ENCODE peak calls at places on chromosomes 5 and 9, in seven cellular contexts. Z is prostate gland, R is heart left ventricle, M is HCT116, V is IMR-90, S is spleen, D is tibial nerve. G is an unnamed sample.

GRCh38 chr5:80569961-80570786 is at the start of gene ANKRD34B:
- DNase-seq in Z (no peak), R (no peak), M (no peak), V (no peak), S (peak), D (no peak), G (no peak)

GRCh38 chr9:127519301-127520166 is 68.2 kb downstream of the LRSAM1 start:
- DNase-seq in Z (no peak), R (peak), M (no peak), V (peak), S (no peak), D (no peak), G (no peak)

GRCh38 chr9:95085036-95085770 is 232.3 kb downstream of the FANCC start:
- DNase-seq in Z (peak), R (no peak), M (no peak), V (no peak), S (peak), D (no peak), G (no peak)

GRCh38 chr9:118609355-118610044 is 759.7 kb downstream of the BRINP1 start:
- DNase-seq in Z (no peak), R (no peak), M (no peak), V (no peak), S (no peak), D (no peak), G (no peak)

GRCh38 chr9:131727184-131727785 is 12.6 kb downstream of the RAPGEF1 start:
- DNase-seq in Z (no peak), R (no peak), M (no peak), V (peak), S (peak), D (no peak), G (no peak)

GRCh38 chr5:78399115-78399514 is 38.7 kb downstream of the SCAMP1 start:
- DNase-seq in Z (no peak), R (no peak), M (no peak), V (peak), S (no peak), D (no peak), G (no peak)

GRCh38 chr9:130461731-130462130 is 17.0 kb downstream of the ASS1 start:
- DNase-seq in Z (no peak), R (no peak), M (no peak), V (no peak), S (no peak), D (no peak), G (no peak)

GRCh38 chr9:109817846-109818472 is 38.0 kb downstream of the PALM2AKAP2 start:
- DNase-seq in Z (peak), R (peak), M (peak), V (peak), S (no peak), D (peak), G (peak)

GRCh38 chr5:176157656-176158055 is 80.6 kb upstream of the SIMC1 start:
- DNase-seq in Z (no peak), R (no peak), M (no peak), V (peak), S (no peak), D (no peak), G (no peak)

GRCh38 chr5:152105085-152105484 is 180.4 kb upstream of the GLRA1 start:
- DNase-seq in Z (no peak), R (no peak), M (no peak), V (no peak), S (no peak), D (no peak), G (no peak)

GRCh38 chr5:59039003-59039295 is 456.1 kb downstream of the RAB3C start:
- DNase-seq in Z (peak), R (no peak), M (no peak), V (no peak), S (no peak), D (no peak), G (no peak)

GRCh38 chr5:111914957-111915356 is 158.0 kb upstream of the NREP start:
- DNase-seq in Z (no peak), R (no peak), M (no peak), V (no peak), S (no peak), D (no peak), G (no peak)

GRCh38 chr9:129479217-129480011 is 141.5 kb downstream of the C9orf50 start:
- DNase-seq in Z (no peak), R (no peak), M (no peak), V (no peak), S (no peak), D (no peak), G (no peak)

GRCh38 chr5:149210229-149210628 is 61.4 kb upstream of the AFAP1L1 start:
- DNase-seq in Z (no peak), R (no peak), M (peak), V (peak), S (no peak), D (no peak), G (no peak)

GRCh38 chr9:134099123-134099761 is 31.4 kb upstream of the BRD3 start:
- DNase-seq in Z (peak), R (no peak), M (peak), V (peak), S (no peak), D (no peak), G (peak)

GRCh38 chr5:60576425-60576824 is 123.5 kb downstream of the DEPDC1B start:
- DNase-seq in Z (no peak), R (no peak), M (no peak), V (no peak), S (no peak), D (no peak), G (no peak)

GRCh38 chr9:130282000-130282700 is 16.6 kb downstream of the HMCN2 start:
- DNase-seq in Z (peak), R (peak), M (no peak), V (no peak), S (peak), D (peak), G (peak)

GRCh38 chr5:127766556-127767335 is 63.6 kb downstream of the CCDC192 start:
- DNase-seq in Z (no peak), R (no peak), M (no peak), V (peak), S (no peak), D (no peak), G (no peak)

GRCh38 chr5:139689631-139690384 is 41.7 kb downstream of the CXXC5 start:
- DNase-seq in Z (no peak), R (no peak), M (no peak), V (no peak), S (peak), D (no peak), G (peak)

GRCh38 chr5:91383956-91384300 is 811 bp upstream of the ARRDC3 start:
- DNase-seq in Z (no peak), R (peak), M (no peak), V (no peak), S (no peak), D (no peak), G (peak)

GRCh38 chr5:44426944-44427343 is 37.7 kb upstream of the FGF10 start:
- DNase-seq in Z (no peak), R (no peak), M (no peak), V (no peak), S (no peak), D (no peak), G (no peak)

GRCh38 chr5:173318881-173319609 is 9.2 kb downstream of the STC2 start:
- DNase-seq in Z (no peak), R (no peak), M (no peak), V (no peak), S (peak), D (no peak), G (no peak)

GRCh38 chr5:337565-338130 is 16.1 kb downstream of the AHRR start:
- DNase-seq in Z (no peak), R (no peak), M (peak), V (peak), S (no peak), D (no peak), G (no peak)

GRCh38 chr5:45410304-45410995 is 285.7 kb downstream of the HCN1 start:
- DNase-seq in Z (no peak), R (no peak), M (no peak), V (peak), S (no peak), D (no peak), G (no peak)

GRCh38 chr5:36641416-36641815 is 35.0 kb downstream of the SLC1A3 start:
- DNase-seq in Z (no peak), R (no peak), M (no peak), V (peak), S (no peak), D (no peak), G (no peak)

GRCh38 chr9:92468206-92468605 is 14.1 kb downstream of the ASPN start:
- DNase-seq in Z (no peak), R (no peak), M (no peak), V (peak), S (no peak), D (no peak), G (no peak)

GRCh38 chr9:98806394-98807069 is 938 bp upstream of the GALNT12 start:
- DNase-seq in Z (no peak), R (no peak), M (no peak), V (peak), S (no peak), D (no peak), G (no peak)

GRCh38 chr5:72071906-72072305 is 35.4 kb upstream of the MAP1B start:
- DNase-seq in Z (no peak), R (no peak), M (no peak), V (no peak), S (no peak), D (no peak), G (no peak)

GRCh38 chr9:121598167-121599000 is 53.0 kb upstream of the DAB2IP start:
- DNase-seq in Z (peak), R (peak), M (peak), V (peak), S (no peak), D (peak), G (peak)

GRCh38 chr9:121734465-121734864 is 83.0 kb downstream of the DAB2IP start:
- DNase-seq in Z (no peak), R (no peak), M (no peak), V (peak), S (no peak), D (no peak), G (no peak)

GRCh38 chr9:132670816-132671371 is 630 bp downstream of the GTF3C4 start:
- DNase-seq in Z (no peak), R (no peak), M (no peak), V (peak), S (peak), D (no peak), G (peak)

DNA sequence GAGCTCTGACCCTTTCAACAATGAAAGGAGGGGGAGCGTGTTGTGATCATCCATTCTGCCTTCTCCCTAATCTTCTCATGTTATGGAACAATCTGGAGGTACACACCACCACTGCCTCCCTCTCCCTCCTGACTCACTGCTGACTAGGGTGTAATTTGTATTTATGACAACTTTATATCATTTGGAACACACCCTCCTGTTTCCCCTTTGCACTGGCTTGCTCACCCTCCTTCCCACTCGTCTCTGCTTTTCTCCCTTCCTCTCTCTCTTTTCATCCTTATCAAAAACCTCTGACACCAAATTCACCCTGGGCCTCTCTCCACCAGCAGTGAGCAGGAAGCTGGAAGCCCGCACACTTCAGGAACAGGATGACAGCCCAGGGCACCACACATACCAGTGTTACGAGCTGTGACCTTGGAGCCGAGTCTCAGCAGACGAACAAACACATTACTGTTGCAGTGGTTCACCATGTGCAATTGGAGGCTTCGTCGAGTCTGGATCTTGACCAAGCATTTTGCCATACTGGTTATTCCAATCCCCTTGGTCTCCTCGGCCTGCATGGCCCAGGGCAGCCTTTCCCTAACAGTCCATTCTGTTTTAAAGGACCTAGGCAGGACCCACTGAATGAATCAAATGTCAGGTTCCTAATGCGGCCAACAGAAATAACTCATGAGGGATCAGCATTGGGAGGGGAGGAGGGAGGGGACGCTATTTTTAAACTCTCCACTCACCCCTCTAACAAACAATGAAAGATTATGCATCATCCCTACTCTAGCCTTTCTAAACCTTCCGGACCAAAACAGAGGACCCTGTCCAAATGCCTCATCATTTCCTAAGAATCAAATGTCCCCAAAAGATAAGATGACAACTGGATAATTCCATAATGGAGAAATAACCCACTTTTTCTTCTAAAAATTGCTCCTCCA is 203.9 kb upstream of the RASEF start:
- DNase-seq in Z (no peak), R (peak), M (no peak), V (no peak), S (no peak), D (no peak), G (no peak)
- TF ChIP-seq POLR2A in Z (no peak), R (no peak), M (no peak), V (no peak), S (no peak), D (no peak), G (no peak)

GRCh38 chr5:124747770-124748686 is 1.6 kb upstream of the ZNF608 start:
- DNase-seq in Z (no peak), R (no peak), M (no peak), V (peak), S (no peak), D (no peak), G (no peak)
- H3K4me3 ChIP-seq in Z (peak), R (peak), M (peak), V (peak), S (peak), D (peak), G (peak)

GRCh38 chr5:179699640-179700298 is 1.0 kb downstream of the CANX start:
- DNase-seq in Z (no peak), R (no peak), M (no peak), V (peak), S (no peak), D (no peak), G (peak)
- TF ChIP-seq POLR2A in Z (no peak), R (no peak), M (no peak), V (peak), S (no peak), D (no peak), G (no peak)

GRCh38 chr5:39970117-39970798 is 545.5 kb upstream of the DAB2 start:
- DNase-seq in Z (no peak), R (no peak), M (no peak), V (no peak), S (no peak), D (no peak), G (no peak)
- H3K4me3 ChIP-seq in Z (no peak), R (no peak), M (no peak), V (no peak), S (no peak), D (no peak), G (no peak)

GRCh38 chr5:163024936-163025335 is 412.5 kb upstream of the CCNG1 start:
- DNase-seq in Z (no peak), R (no peak), M (no peak), V (no peak), S (no peak), D (no peak), G (no peak)

DNA sequence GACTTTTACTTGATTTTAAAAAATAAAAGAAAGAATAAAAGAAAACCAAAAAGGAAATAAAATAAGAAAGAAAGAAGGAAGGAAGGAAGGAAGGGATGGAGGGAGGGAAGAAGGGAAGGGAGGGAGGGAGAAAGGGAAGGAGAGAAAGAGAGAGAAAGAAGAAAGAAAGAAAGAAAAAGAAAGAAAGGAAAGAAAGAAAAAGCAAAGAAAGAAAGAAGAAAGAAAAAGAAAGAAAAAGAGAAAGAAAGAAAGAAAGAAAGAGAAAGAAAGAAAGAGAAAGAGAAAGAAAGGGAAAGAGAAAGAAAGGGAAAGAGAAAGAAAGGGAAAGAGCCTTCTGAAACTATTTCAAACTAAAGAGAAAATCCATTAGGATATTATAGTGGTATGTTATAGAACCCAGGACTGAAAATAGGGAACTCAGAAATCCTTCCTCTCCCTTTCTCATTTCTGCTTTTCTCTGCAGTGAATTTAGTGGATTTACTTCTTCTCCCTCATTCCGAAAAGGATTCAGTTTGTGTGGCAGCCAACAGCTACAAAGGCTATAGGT is 414.7 kb upstream of the CCNG1 start:
- DNase-seq in Z (no peak), R (no peak), M (no peak), V (no peak), S (no peak), D (no peak), G (no peak)
- TF ChIP-seq POLR2A in Z (no peak), R (no peak), M (no peak), V (no peak), S (no peak), D (no peak), G (no peak)

GRCh38 chr9:89315482-89315881 is 2.8 kb upstream of the SECISBP2 start:
- DNase-seq in Z (no peak), R (no peak), M (no peak), V (no peak), S (no peak), D (no peak), G (no peak)
- H3K4me3 ChIP-seq in Z (no peak), R (no peak), M (no peak), V (no peak), S (no peak), D (no peak), G (no peak)

GRCh38 chr5:179732918-179733763 is 519 bp downstream of the MAML1 start:
- DNase-seq in Z (peak), R (peak), M (no peak), V (peak), S (peak), D (no peak), G (peak)
- TF ChIP-seq POLR2A in Z (no peak), R (no peak), M (peak), V (no peak), S (no peak), D (no peak), G (no peak)

G was measured in transverse colon.